ENCODE peak calls at places on chromosomes 6 and 20, in four cellular contexts. D is suprapubic skin, J is breast epithelium, L is ovary. V is an unnamed sample.

GRCh38 chr20:50368386-50368785 is 141.8 kb upstream of the PTPN1 start:
- DNase-seq in D (no peak), J (no peak), L (no peak), V (no peak)

GRCh38 chr6:169363590-169363989 is 109.9 kb upstream of the THBS2 start:
- DNase-seq in D (peak; percentile 91), J (no peak), L (no peak), V (no peak)

GRCh38 chr6:1763411-1763810 is 153.7 kb downstream of the FOXC1 start:
- DNase-seq in D (no peak), J (no peak), L (no peak), V (no peak)

GRCh38 chr6:118752803-118753202 is 101.4 kb upstream of the CEP85L start:
- DNase-seq in D (no peak), J (no peak), L (peak; percentile 25), V (no peak)

GRCh38 chr6:43120938-43121913 is 45.1 kb downstream of the PTK7 start:
- DNase-seq in D (peak; percentile 88), J (no peak), L (peak; percentile 85), V (peak; percentile 56)

GRCh38 chr6:6811151-6812002 is 222.9 kb downstream of the LY86 start:
- DNase-seq in D (no peak), J (peak; percentile 62), L (peak; percentile 47), V (no peak)

GRCh38 chr6:15086273-15087158 is 159.4 kb upstream of the JARID2 start:
- DNase-seq in D (no peak), J (no peak), L (no peak), V (no peak)

GRCh38 chr20:51363378-51363777 is 179.1 kb downstream of the NFATC2 start:
- DNase-seq in D (no peak), J (no peak), L (no peak), V (no peak)

GRCh38 chr20:2237059-2237458 is 58.7 kb upstream of the TGM3 start:
- DNase-seq in D (peak; percentile 77), J (peak; percentile 62), L (peak; percentile 10), V (no peak)

GRCh38 chr6:44257007-44257752 is at the start of gene SLC35B2:
- DNase-seq in D (peak; percentile 83), J (peak; percentile 67), L (peak; percentile 85), V (peak; percentile 65)

GRCh38 chr6:86856937-86857563 is 80.3 kb upstream of the HTR1E start:
- DNase-seq in D (no peak), J (no peak), L (no peak), V (no peak)

GRCh38 chr20:15005300-15005986 is 668.0 kb upstream of the FLRT3 start:
- DNase-seq in D (no peak), J (no peak), L (no peak), V (no peak)

DNA sequence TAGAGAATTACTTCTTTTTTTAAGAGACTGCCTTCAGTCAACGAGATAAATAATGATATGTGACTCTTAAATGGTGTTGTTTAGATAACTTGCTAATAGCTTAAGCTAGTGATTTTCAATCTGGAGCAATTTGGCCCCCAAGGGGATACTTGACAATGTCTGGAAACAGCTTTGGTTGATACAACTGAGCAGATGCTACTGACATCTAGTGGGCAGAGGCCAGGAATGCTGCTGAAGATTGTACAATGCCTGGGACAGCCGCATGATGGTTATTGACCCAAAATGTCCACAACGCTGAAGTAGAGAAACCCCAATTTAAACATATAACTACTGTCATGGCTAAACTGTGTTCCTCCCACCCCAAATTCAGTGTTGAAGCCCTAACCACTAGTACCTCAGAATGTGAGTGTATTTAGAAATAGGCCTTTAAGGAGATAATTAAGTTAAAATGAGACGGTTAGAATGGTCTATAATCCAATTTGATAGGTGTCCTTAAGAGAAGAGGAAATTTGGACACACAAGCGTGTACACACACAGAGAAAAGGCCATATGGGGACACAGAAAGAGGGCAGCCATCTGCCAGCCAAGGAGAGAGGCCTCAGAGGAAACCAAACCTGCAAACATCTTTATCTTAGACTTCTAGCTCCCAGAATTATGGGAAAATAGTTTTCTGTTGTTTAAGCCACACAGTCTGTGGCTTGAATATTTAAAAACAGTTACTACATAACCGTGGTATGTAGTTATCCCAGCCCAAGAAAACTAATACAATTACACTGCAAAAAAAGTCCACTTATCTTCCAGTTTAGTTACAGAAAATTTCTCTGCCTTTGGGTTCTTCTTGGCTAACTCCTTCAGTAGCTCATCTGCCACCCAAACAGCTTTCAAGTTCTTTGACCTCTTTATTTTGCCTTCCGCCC is 22.2 kb downstream of the RWDD2A start:
- DNase-seq in D (peak; percentile 68), J (no peak), L (peak; percentile 45), V (peak; percentile 39)
- H3K4me3 ChIP-seq in D (no peak overlapping the region), J (no peak overlapping the region), L (no peak overlapping the region), V (no peak overlapping the region)

GRCh38 chr6:31094389-31094881 is 17.9 kb downstream of the C6orf15 start:
- DNase-seq in D (no peak), J (no peak), L (no peak), V (no peak)
- H3K27ac ChIP-seq in D (peak overlapping the region; percentile 39), J (peak overlapping the region; percentile 75), L (no peak overlapping the region), V (peak overlapping the region; percentile 50)

GRCh38 chr20:57048027-57048869 is 218.2 kb downstream of the BMP7 start:
- DNase-seq in D (peak; percentile 67), J (no peak), L (no peak), V (no peak)
- TF ChIP-seq CTCF in D (peak; percentile 61), J (no peak), L (no peak), V (peak; percentile 45)

GRCh38 chr20:26209171-26209941 is 512.7 kb upstream of the ZNF337 start:
- DNase-seq in D (peak; percentile 47), J (no peak), L (no peak), V (no peak)
- H3K4me3 ChIP-seq in D (peak overlapping the region; percentile 44), J (peak overlapping the region; percentile 62), L (no peak overlapping the region), V (peak overlapping the region; percentile 56)

DNA sequence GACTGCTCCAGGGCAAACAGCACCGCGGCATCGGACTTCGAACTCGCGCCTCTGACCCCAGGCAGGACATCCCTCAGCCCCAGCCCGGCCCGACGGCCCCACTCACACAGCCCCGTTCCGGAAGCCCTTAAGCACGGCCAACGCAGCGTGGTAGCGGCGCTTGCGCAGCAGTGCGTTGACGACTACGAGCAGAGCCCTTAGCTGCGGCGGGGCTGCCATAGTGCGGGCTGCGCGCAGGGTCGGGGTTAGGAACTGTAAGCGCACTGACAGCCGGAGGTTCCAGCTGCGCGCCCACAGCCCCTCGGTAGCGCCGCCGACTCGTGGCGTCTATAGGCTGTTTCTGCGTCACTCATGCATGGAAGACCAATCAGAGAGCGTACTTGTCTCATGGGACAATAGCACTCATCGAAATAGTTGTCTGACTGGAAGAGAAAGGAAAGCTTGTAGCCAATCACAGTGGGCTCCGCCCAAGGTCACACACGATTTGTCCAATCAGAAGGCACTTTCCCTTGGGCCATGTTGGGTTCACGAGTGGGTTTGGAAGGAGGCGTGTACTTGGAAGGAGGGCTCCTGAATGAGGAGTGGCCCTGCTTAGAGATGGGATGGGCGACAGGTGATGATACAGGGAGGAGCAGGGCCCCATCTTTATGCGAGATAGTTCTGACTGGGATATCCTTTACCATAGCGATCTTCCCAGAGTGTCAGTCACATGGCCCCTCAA is at the start of gene PXMP4:
- DNase-seq in D (peak; percentile 94), J (peak; percentile 82), L (peak; percentile 87), V (peak; percentile 89)
- H3K27ac ChIP-seq in D (peak within 1 kb of the TSS; percentile 59), J (peak within 1 kb of the TSS; percentile 80), L (no peak within 1 kb of the TSS), V (peak within 1 kb of the TSS; percentile 79)

DNA sequence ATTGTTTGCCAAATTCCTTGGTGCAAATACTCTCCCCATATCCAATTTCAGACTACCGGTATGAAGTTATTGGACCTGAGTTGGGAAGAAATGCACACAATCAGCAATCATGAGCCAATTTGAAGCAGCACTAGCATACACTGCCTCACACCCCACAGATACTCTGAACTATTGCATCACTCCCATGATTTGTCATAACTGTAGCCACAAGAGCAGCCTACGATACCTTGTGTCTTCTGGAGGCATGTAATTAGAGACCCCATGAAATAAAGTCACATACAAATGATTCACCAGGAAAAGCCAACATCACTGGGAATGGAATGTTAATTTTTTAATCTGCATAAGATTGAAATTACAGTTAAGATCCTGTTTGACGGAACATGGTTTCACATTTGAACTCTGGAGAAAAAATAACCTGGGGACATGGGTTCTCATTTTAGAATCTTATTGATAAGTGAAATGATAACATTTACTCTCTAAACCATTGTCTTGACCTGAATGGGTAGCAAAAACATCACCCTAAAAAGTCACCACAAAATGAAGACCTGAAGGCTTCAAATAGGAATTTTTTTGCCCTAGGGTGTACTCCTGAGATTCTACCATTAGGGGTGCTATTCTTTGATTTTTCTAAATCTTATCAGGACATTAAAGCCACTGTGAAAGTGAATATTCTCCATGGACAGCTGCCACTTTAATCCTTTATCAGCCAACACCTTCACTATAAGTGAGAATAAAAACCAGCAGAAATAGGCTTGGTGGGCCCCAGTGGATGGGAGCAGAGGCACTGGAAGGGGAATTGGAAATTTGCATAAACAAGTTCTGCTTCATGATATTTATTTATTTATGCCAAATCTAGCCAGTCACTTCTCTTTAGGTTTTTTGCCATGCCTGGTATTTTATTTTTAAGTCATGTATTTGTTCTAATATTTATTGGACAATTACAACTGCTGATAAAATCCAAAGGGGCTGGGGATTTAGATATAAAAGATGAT is 34.5 kb upstream of the HBS1L start:
- DNase-seq in D (no peak), J (no peak), L (no peak), V (no peak)
- TF ChIP-seq CTCF in D (no peak), J (peak; percentile 23), L (no peak), V (no peak)

GRCh38 chr6:31366693-31367470 is 9.9 kb upstream of the HLA-B start:
- DNase-seq in D (peak; percentile 90), J (peak; percentile 89), L (peak; percentile 83), V (peak; percentile 88)
- H3K4me3 ChIP-seq in D (peak overlapping the region; percentile 38), J (peak overlapping the region; percentile 62), L (no peak overlapping the region), V (peak overlapping the region; percentile 49)

DNA sequence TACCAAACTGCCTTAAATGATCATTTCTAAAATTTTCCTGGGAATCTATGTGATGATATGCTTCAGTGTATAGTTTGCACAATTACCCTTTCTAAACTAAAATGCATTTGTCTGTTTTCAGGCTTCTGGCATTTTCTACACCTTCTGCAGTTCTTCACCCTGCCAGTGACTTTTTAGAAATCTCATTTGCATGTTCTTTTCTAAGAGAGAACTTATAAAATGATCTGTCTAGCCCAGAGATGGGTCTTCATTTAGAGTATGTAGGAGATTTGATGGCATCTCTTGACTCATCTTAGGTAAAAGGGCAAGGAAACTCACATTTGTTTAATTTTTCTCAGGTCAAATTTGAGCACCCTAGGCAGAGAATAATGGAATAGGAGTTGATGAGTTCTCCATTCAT is 17.8 kb downstream of the NCOA7 start:
- DNase-seq in D (no peak), J (no peak), L (no peak), V (no peak)
- H3K27ac ChIP-seq in D (no peak overlapping the region), J (no peak overlapping the region), L (no peak overlapping the region), V (no peak overlapping the region)

GRCh38 chr6:139373928-139374356 is 506 bp downstream of the CITED2 start:
- DNase-seq in D (no peak), J (no peak), L (no peak), V (no peak)

GRCh38 chr6:139372326-139373153 is 1.9 kb downstream of the CITED2 start:
- DNase-seq in D (no peak), J (no peak), L (no peak), V (no peak)

GRCh38 chr6:139374357-139375238 is at the start of gene CITED2:
- DNase-seq in D (peak; percentile 96), J (peak; percentile 95), L (peak; percentile 94), V (peak; percentile 92)

GRCh38 chr6:139371421-139372253 is 2.8 kb downstream of the CITED2 start:
- DNase-seq in D (no peak), J (no peak), L (no peak), V (no peak)

GRCh38 chr6:139373154-139373927 is 1.1 kb downstream of the CITED2 start:
- DNase-seq in D (peak; percentile 77), J (peak; percentile 66), L (peak; percentile 44), V (peak; percentile 68)
- TF ChIP-seq CTCF in D (peak; percentile 60), J (no peak), L (no peak), V (peak; percentile 48)

V was measured in left ventricle myocardium inferior.